ENCODE peak calls at places on chromosomes 4 and X, in seven cellular contexts. R, I, C, K, P, X and W are unnamed samples.

GRCh38 chrX:131729295-131729694 is 185.4 kb downstream of the OR13H1 start:
- DNase-seq in P (no peak), R (peak; percentile 74), C (peak; percentile 90), K (no peak), X (no peak), I (peak; percentile 92), W (peak; percentile 16)

GRCh38 chrX:154918060-154918483 is 31.9 kb downstream of the F8A1 start:
- DNase-seq in C (no peak), I (peak; percentile 71), R (peak; percentile 78), X (peak; percentile 73), P (peak; percentile 47), K (peak; percentile 88), W (peak; percentile 41)

GRCh38 chrX:107880054-107880610 is 54.5 kb downstream of the MID2 start:
- DNase-seq in R (no peak), X (no peak), K (no peak), I (no peak), C (no peak), P (no peak), W (no peak)

GRCh38 chr4:80425701-80426100 is 90.2 kb downstream of the CFAP299 start:
- DNase-seq in X (no peak), R (no peak), K (no peak), C (no peak), I (no peak), P (no peak), W (no peak)

GRCh38 chrX:124211312-124211942 is 121.0 kb upstream of the TEX13D start:
- DNase-seq in P (no peak), I (peak; percentile 8), R (no peak), C (no peak), X (peak; percentile 50), K (peak; percentile 62), W (no peak)

GRCh38 chr4:62706423-62706822 is 1506.3 kb downstream of the ADGRL3 start:
- DNase-seq in R (no peak), K (peak; percentile 50), C (no peak), P (no peak), I (no peak), X (peak; percentile 30), W (no peak)

GRCh38 chr4:174429701-174430100 is 92.6 kb downstream of the HPGD start:
- DNase-seq in I (no peak), X (no peak), K (no peak), R (peak; percentile 72), P (no peak), C (no peak), W (no peak)

GRCh38 chrX:27555514-27555913 is 34.6 kb upstream of the DCAF8L2 start:
- DNase-seq in P (no peak), K (peak; percentile 50), C (no peak), I (no peak), R (peak; percentile 3), X (peak; percentile 65), W (no peak)

GRCh38 chr4:38667005-38667771 is 3.2 kb downstream of the KLF3 start:
- DNase-seq in K (peak; percentile 99), X (peak; percentile 90), I (peak; percentile 34), C (no peak), P (peak; percentile 90), R (peak; percentile 99), W (peak; percentile 93)

GRCh38 chr4:155704841-155705404 is 38.3 kb downstream of the GUCY1A1 start:
- DNase-seq in R (no peak), P (no peak), C (no peak), X (no peak), K (no peak), I (no peak), W (no peak)

GRCh38 chrX:134782796-134783195 is 124.5 kb upstream of the PLAC1 start:
- DNase-seq in I (no peak), K (no peak), C (no peak), P (peak; percentile 4), X (peak; percentile 19), R (peak; percentile 20), W (no peak)

GRCh38 chr4:80361329-80361900 is 25.9 kb downstream of the CFAP299 start:
- DNase-seq in C (no peak), K (peak; percentile 31), R (peak; percentile 14), I (no peak), P (no peak), X (peak; percentile 8), W (no peak)

GRCh38 chrX:48975041-48975440 is 3.4 kb upstream of the KCND1 start:
- DNase-seq in P (no peak), X (no peak), R (no peak), I (no peak), K (no peak), C (no peak), W (no peak)

GRCh38 chrX:22220941-22221340 is 51.8 kb upstream of the CBLL2 start:
- DNase-seq in K (peak; percentile 4), C (no peak), I (no peak), R (peak; percentile 81), P (no peak), X (no peak), W (no peak)

GRCh38 chr4:154736774-154737173 is 7.0 kb upstream of the LRAT start:
- DNase-seq in C (no peak), X (no peak), R (no peak), K (no peak), I (no peak), P (no peak), W (no peak)

GRCh38 chrX:40318796-40319195 is 221.0 kb upstream of the BCOR start:
- DNase-seq in C (no peak), P (no peak), R (no peak), I (peak; percentile 74), X (no peak), K (no peak), W (no peak)

GRCh38 chrX:57417827-57418226 is 131.3 kb downstream of the FAAH2 start:
- DNase-seq in R (no peak), K (no peak), C (no peak), I (no peak), P (no peak), X (no peak), W (no peak)

GRCh38 chr4:174228988-174229387 is 54.5 kb downstream of the FBXO8 start:
- DNase-seq in R (no peak), C (no peak), K (no peak), I (no peak), P (no peak), X (no peak), W (no peak)

GRCh38 chr4:126109836-126110235 is 795.1 kb downstream of the FAT4 start:
- DNase-seq in C (no peak), P (no peak), K (no peak), I (no peak), R (no peak), X (no peak), W (no peak)

DNA sequence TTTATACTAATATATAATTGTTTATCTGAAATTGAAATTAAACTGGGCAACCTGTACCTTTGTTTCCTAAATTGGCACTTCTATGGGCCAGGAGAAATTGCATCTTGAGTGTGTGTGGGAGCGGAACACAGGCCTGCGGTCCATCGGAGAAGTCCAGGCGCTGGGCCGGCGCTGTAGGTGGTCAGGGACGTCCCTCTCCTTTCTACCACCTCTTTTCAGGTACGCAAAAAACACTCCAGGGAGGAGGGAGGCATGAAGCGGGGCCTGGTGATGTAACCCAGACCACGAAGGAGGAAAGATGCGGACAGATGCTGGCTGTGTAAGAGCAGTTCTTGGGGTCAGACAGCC is 691 bp downstream of the MGAT4D start:
- DNase-seq in R (no peak), C (no peak), P (no peak), K (peak; percentile 41), I (no peak), X (no peak), W (peak; percentile 13)
- H3K27me3 ChIP-seq in R (peaks cover 33% of the 10 kb centered on the region), C (peaks cover 2% of the 10 kb centered on the region), P (no peaks in the 10 kb centered on the region), K (peaks cover 18% of the 10 kb centered on the region), I (no peaks in the 10 kb centered on the region), X (peaks cover 79% of the 10 kb centered on the region), W (no peaks in the 10 kb centered on the region)

GRCh38 chrX:72073614-72074013 is 58.1 kb downstream of the RTL5 start:
- DNase-seq in X (no peak), C (no peak), K (peak; percentile 35), I (no peak), P (no peak), R (no peak), W (no peak)

GRCh38 chrX:72069380-72070160 is 62.1 kb downstream of the RTL5 start:
- DNase-seq in I (no peak), R (no peak), K (no peak), C (no peak), P (no peak), X (no peak), W (peak; percentile 39)

GRCh38 chrX:72071213-72071612 is 60.5 kb downstream of the RTL5 start:
- DNase-seq in K (no peak), I (no peak), X (no peak), C (no peak), P (no peak), R (no peak), W (no peak)
- H3K27me3 ChIP-seq in K (no peaks in the 10 kb centered on the region), I (no peaks in the 10 kb centered on the region), X (no peaks in the 10 kb centered on the region), C (no peaks in the 10 kb centered on the region), P (no peaks in the 10 kb centered on the region), R (no peaks in the 10 kb centered on the region), W (no peaks in the 10 kb centered on the region)

GRCh38 chr4:8578717-8579116 is 1.5 kb upstream of the GPR78 start:
- DNase-seq in K (no peak), R (no peak), C (no peak), I (no peak), P (no peak), X (no peak), W (no peak)
- H3K27me3 ChIP-seq in K (no peaks in the 10 kb centered on the region), R (peaks cover 10% of the 10 kb centered on the region), C (no peaks in the 10 kb centered on the region), I (peaks cover 19% of the 10 kb centered on the region), P (no peaks in the 10 kb centered on the region), X (peaks cover 60% of the 10 kb centered on the region), W (no peaks in the 10 kb centered on the region)

GRCh38 chr4:825969-826330 is at the start of gene CPLX1:
- DNase-seq in R (no peak), C (no peak), K (peak; percentile 57), X (peak; percentile 65), I (peak; percentile 77), P (no peak), W (no peak)
- H3K27me3 ChIP-seq in R (peaks cover 37% of the 10 kb centered on the region), C (no peaks in the 10 kb centered on the region), K (peaks cover 20% of the 10 kb centered on the region), X (peaks cover 97% of the 10 kb centered on the region), I (no peaks in the 10 kb centered on the region), P (no peaks in the 10 kb centered on the region), W (no peaks in the 10 kb centered on the region)

GRCh38 chr4:93830090-93830818 is 1.7 kb downstream of the ATOH1 start:
- DNase-seq in I (no peak), X (peak; percentile 49), P (no peak), C (no peak), R (no peak), K (no peak), W (no peak)

GRCh38 chr4:93829531-93830089 is 1.1 kb downstream of the ATOH1 start:
- DNase-seq in R (no peak), X (peak; percentile 76), K (peak; percentile 36), P (no peak), C (no peak), I (no peak), W (no peak)

GRCh38 chr4:93827272-93827947 is 1.1 kb upstream of the ATOH1 start:
- DNase-seq in X (peak; percentile 81), R (no peak), K (peak; percentile 44), P (no peak), C (no peak), I (peak; percentile 29), W (no peak)

GRCh38 chr4:93828830-93829530 is 427 bp downstream of the ATOH1 start:
- DNase-seq in P (no peak), I (peak; percentile 28), K (peak; percentile 44), C (no peak), R (peak; percentile 3), X (peak; percentile 67), W (no peak)

DNA sequence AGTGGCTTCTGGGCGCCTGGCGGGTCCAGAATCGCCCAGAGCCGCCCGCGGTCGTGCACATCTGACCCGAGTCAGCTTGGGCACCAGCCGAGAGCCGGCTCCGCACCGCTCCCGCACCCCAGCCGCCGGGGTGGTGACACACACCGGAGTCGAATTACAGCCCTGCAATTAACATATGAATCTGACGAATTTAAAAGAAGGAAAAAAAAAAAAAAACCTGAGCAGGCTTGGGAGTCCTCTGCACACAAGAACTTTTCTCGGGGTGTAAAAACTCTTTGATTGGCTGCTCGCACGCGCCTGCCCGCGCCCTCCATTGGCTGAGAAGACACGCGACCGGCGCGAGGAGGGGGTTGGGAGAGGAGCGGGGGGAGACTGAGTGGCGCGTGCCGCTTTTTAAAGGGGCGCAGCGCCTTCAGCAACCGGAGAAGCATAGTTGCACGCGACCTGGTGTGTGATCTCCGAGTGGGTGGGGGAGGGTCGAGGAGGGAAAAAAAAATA is at the start of gene ATOH1:
- DNase-seq in C (peak; percentile 69), X (peak; percentile 90), K (peak; percentile 73), I (peak; percentile 52), R (peak; percentile 7), P (no peak), W (peak; percentile 50)
- H3K27me3 ChIP-seq in C (no peaks in the 10 kb centered on the region), X (peaks cover 100% of the 10 kb centered on the region), K (peaks cover 59% of the 10 kb centered on the region), I (peaks cover 73% of the 10 kb centered on the region), R (peaks cover 25% of the 10 kb centered on the region), P (peaks cover 3% of the 10 kb centered on the region), W (no peaks in the 10 kb centered on the region)